ENCODE peak calls at places on chromosomes 2 and 18, in five cellular contexts. P is sigmoid colon, B is HL-60, F is upper lobe of left lung, W is HepG2. T is an unnamed sample.

GRCh38 chr2:98457045-98457696 is 12.5 kb downstream of the INPP4A start:
- DNase-seq in F (no peak), P (no peak), W (no peak), B (no peak), T (no peak)

GRCh38 chr2:193847140-193847539 is 1652.4 kb upstream of the TMEFF2 start:
- DNase-seq in P (no peak), W (no peak), F (no peak), B (no peak), T (no peak)

GRCh38 chr18:35345460-35345921 is 1.3 kb upstream of the ZNF24 start:
- DNase-seq in P (no peak), W (peak; percentile 79), B (no peak), F (no peak), T (no peak)

GRCh38 chr2:67918471-67918870 is 144.3 kb downstream of the C1D start:
- DNase-seq in B (no peak), F (no peak), W (no peak), P (no peak), T (no peak)

GRCh38 chr18:64116806-64117205 is 32.1 kb downstream of the LINC00305 start:
- DNase-seq in W (no peak), B (no peak), P (no peak), F (no peak), T (no peak)

GRCh38 chr2:162677476-162677875 is 161.1 kb downstream of the KCNH7 start:
- DNase-seq in F (no peak), B (no peak), W (no peak), P (no peak), T (no peak)

GRCh38 chr2:132278267-132278666 is 116.5 kb upstream of the ANKRD30BL start:
- DNase-seq in B (no peak), W (no peak), P (no peak), F (no peak), T (no peak)

GRCh38 chr2:25334482-25334881 is 7.2 kb downstream of the DNMT3A start:
- DNase-seq in W (no peak), F (no peak), B (no peak), P (no peak), T (no peak)

GRCh38 chr18:43078485-43079092 is 36.9 kb downstream of the RIT2 start:
- DNase-seq in W (no peak), F (no peak), P (no peak), B (no peak), T (no peak)

GRCh38 chr18:72799106-72799505 is 68.7 kb downstream of the NETO1 start:
- DNase-seq in B (no peak), W (no peak), P (no peak), F (no peak), T (no peak)

GRCh38 chr2:20629581-20630291 is 21.2 kb downstream of the HS1BP3 start:
- DNase-seq in F (no peak), W (no peak), B (no peak), P (no peak), T (no peak)

GRCh38 chr2:45932278-45932975 is 281.0 kb downstream of the PRKCE start:
- DNase-seq in P (no peak), B (no peak), W (no peak), F (no peak), T (no peak)

GRCh38 chr2:189104926-189105325 is 74.6 kb downstream of the COL5A2 start:
- DNase-seq in W (no peak), P (no peak), F (no peak), B (no peak), T (no peak)

GRCh38 chr2:64363848-64364247 is 90.1 kb upstream of the LGALSL start:
- DNase-seq in W (no peak), F (no peak), B (no peak), P (no peak), T (no peak)

GRCh38 chr2:201396595-201396994 is 39.5 kb upstream of the FLACC1 start:
- DNase-seq in P (no peak), F (no peak), W (no peak), B (no peak), T (no peak)

GRCh38 chr2:148900350-148900749 is 25.3 kb downstream of the KIF5C start:
- DNase-seq in B (no peak), W (no peak), P (no peak), F (no peak), T (no peak)

GRCh38 chr2:88159955-88160415 is 10.2 kb upstream of the THNSL2 start:
- DNase-seq in P (peak; percentile 76), F (peak; percentile 43), W (peak; percentile 82), B (peak; percentile 75), T (peak; percentile 16)

GRCh38 chr18:69754108-69754507 is 193.6 kb downstream of the CD226 start:
- DNase-seq in P (no peak), F (no peak), B (no peak), W (no peak), T (no peak)

GRCh38 chr2:58025150-58025933 is 21.3 kb upstream of the VRK2 start:
- DNase-seq in W (no peak), B (no peak), P (no peak), F (no peak), T (no peak)

GRCh38 chr2:14867853-14868252 is 235.3 kb downstream of the LRATD1 start:
- DNase-seq in B (no peak), F (no peak), P (no peak), W (no peak), T (no peak)
- TF ChIP-seq POLR2AphosphoS5 in B (no peak), F (no peak), P (no peak), W (no peak), T (no peak)

DNA sequence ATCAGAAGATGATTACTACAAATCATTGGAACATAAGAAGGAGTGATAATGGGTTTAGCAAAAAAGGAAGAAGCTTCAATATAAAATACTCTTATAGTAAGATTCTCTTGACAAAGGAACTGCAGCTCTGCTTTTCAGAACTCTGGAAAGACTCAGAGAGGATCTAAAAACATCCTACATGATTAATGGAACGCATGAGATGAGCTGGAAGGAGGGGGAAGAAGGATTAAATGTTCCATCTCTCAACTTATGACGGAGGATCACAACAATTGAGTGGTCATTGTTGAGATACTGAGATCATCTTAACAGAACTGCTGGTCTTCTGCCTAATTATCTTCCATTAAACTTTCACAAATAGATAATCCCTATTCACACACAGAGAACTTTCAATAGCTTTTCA is 267.5 kb upstream of the SLC8A1 start:
- DNase-seq in P (no peak), W (no peak), F (no peak), B (no peak), T (no peak)
- H3K27ac ChIP-seq in P (no peak overlapping the region), W (no peak overlapping the region), F (no peak overlapping the region), B (no peak overlapping the region), T (no peak overlapping the region)

GRCh38 chr18:55321268-55322175 is 266.5 kb downstream of the TCF4 start:
- DNase-seq in P (peak; percentile 95), F (peak; percentile 84), B (peak; percentile 58), W (no peak), T (no peak)

GRCh38 chr18:55320399-55321255 is 267.4 kb downstream of the TCF4 start:
- DNase-seq in B (no peak), W (no peak), P (no peak), F (no peak), T (no peak)

GRCh38 chr18:55317832-55318231 is 270.2 kb downstream of the TCF4 start:
- DNase-seq in W (no peak), B (no peak), P (no peak), F (no peak), T (no peak)

GRCh38 chr18:55318864-55319516 is 269.0 kb downstream of the TCF4 start:
- DNase-seq in B (no peak), P (no peak), F (no peak), W (no peak), T (no peak)

DNA sequence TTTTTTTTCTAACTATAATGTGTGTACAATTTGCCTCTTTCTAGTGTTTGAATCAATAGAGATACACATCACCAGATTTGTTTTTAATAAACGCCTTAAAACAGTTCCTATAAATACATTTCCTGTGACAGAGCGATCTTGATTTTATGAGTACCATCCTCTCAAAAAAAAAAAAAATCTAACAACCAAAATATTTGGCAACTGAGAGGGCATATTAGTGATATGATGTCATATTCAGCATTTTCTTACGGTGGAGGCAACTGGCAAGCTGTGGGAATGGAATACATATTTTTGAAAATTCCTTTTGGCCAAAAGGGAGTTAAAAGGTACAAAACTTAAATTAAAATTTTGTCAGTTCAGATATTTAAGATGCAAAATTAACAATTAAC is 268.5 kb downstream of the TCF4 start:
- DNase-seq in P (no peak), W (no peak), B (no peak), F (no peak), T (no peak)
- H3K4me3 ChIP-seq in P (peak overlapping the region; percentile 56), W (no peak overlapping the region), B (no peak overlapping the region), F (peak overlapping the region; percentile 57), T (peak overlapping the region; percentile 85)

GRCh38 chr2:28621172-28622100 is 125.6 kb downstream of the PLB1 start:
- DNase-seq in W (peak; percentile 83), P (peak; percentile 96), B (peak; percentile 81), F (peak; percentile 95), T (peak; percentile 48)
- TF ChIP-seq POLR2AphosphoS5 in W (no peak), P (peak; percentile 92), B (peak; percentile 47), F (peak; percentile 93), T (no peak)

GRCh38 chr2:233153146-233153798 is 93.1 kb downstream of the INPP5D start:
- DNase-seq in B (no peak), W (no peak), F (no peak), P (no peak), T (no peak)
- H3K27ac ChIP-seq in B (no peak overlapping the region), W (no peak overlapping the region), F (no peak overlapping the region), P (no peak overlapping the region), T (no peak overlapping the region)

GRCh38 chr2:56184500-56184996 is 758 bp downstream of the CCDC85A start:
- DNase-seq in F (peak; percentile 27), W (no peak), P (no peak), B (no peak), T (no peak)

GRCh38 chr2:56183643-56184499 is at the start of gene CCDC85A:
- DNase-seq in F (peak; percentile 85), B (peak; percentile 66), W (peak; percentile 46), P (peak; percentile 83), T (no peak)

GRCh38 chr2:56185582-56186046 is 1.8 kb downstream of the CCDC85A start:
- DNase-seq in B (no peak), F (peak; percentile 47), W (no peak), P (no peak), T (no peak)

GRCh38 chr2:56182420-56182819 is 1.4 kb upstream of the CCDC85A start:
- DNase-seq in F (no peak), B (no peak), P (no peak), W (no peak), T (no peak)

GRCh38 chr2:56185101-56185581 is 1.4 kb downstream of the CCDC85A start:
- DNase-seq in F (peak; percentile 39), P (peak; percentile 63), B (no peak), W (no peak), T (no peak)
- H3K4me3 ChIP-seq in F (peak overlapping the region; percentile 76), P (peak overlapping the region; percentile 57), B (no peak overlapping the region), W (no peak overlapping the region), T (peak overlapping the region; percentile 30)

GRCh38 chr2:230824406-230824978 is 40.2 kb upstream of the ITM2C start:
- DNase-seq in B (peak; percentile 74), W (peak; percentile 87), P (no peak), F (peak; percentile 35), T (peak; percentile 89)
- TF ChIP-seq POLR2AphosphoS5 in B (no peak), W (no peak), P (no peak), F (no peak), T (no peak)

T was measured in SK-N-MC.